ENCODE peak calls at places on chromosomes 12 and 14, in eight cellular contexts. One of them, this sample, is unnamed.

GRCh38 chr12:46386877-46387629 is 14.5 kb upstream of the SLC38A2 start:
- DNase-seq in lower lobe of right lung: peak; percentile 61
- DNase-seq in cardiac muscle cell: peak; percentile 81
- DNase-seq in AG04449: no peak
- DNase-seq in fibroblast of the aortic adventitia: peak; percentile 87
- DNase-seq in PC-3: peak; percentile 56
- DNase-seq in pancreas: no peak
- DNase-seq in CD8-positive, alpha-beta T cell: peak; percentile 31
- DNase-seq in this sample: peak; percentile 88

GRCh38 chr14:65255583-65256443 is 153.5 kb upstream of the MAX start:
- DNase-seq in CD8-positive, alpha-beta T cell: peak; percentile 35
- DNase-seq in pancreas: peak; percentile 40
- DNase-seq in AG04449: no peak
- DNase-seq in PC-3: peak; percentile 95
- DNase-seq in fibroblast of the aortic adventitia: peak; percentile 26
- DNase-seq in cardiac muscle cell: no peak
- DNase-seq in lower lobe of right lung: peak; percentile 67
- DNase-seq in this sample: no peak

GRCh38 chr12:80186727-80187217 is 87.4 kb downstream of the OTOGL start:
- DNase-seq in lower lobe of right lung: no peak
- DNase-seq in AG04449: peak; percentile 70
- DNase-seq in cardiac muscle cell: peak; percentile 97
- DNase-seq in fibroblast of the aortic adventitia: peak; percentile 98
- DNase-seq in PC-3: peak; percentile 93
- DNase-seq in pancreas: peak; percentile 49
- DNase-seq in CD8-positive, alpha-beta T cell: peak; percentile 24
- DNase-seq in this sample: peak; percentile 97

GRCh38 chr12:104702565-104703139 is 245.9 kb downstream of the CHST11 start:
- DNase-seq in cardiac muscle cell: peak; percentile 74
- DNase-seq in PC-3: no peak
- DNase-seq in pancreas: peak; percentile 19
- DNase-seq in AG04449: no peak
- DNase-seq in lower lobe of right lung: no peak
- DNase-seq in fibroblast of the aortic adventitia: peak; percentile 94
- DNase-seq in CD8-positive, alpha-beta T cell: no peak
- DNase-seq in this sample: peak; percentile 29

GRCh38 chr14:101119830-101120571 is 216.5 kb upstream of the RTL1 start:
- DNase-seq in pancreas: no peak
- DNase-seq in fibroblast of the aortic adventitia: peak; percentile 4
- DNase-seq in CD8-positive, alpha-beta T cell: no peak
- DNase-seq in cardiac muscle cell: peak; percentile 7
- DNase-seq in AG04449: no peak
- DNase-seq in PC-3: no peak
- DNase-seq in lower lobe of right lung: no peak
- DNase-seq in this sample: no peak

GRCh38 chr12:64665506-64665905 is 55.2 kb downstream of the RASSF3 start:
- DNase-seq in PC-3: no peak
- DNase-seq in CD8-positive, alpha-beta T cell: peak; percentile 69
- DNase-seq in lower lobe of right lung: no peak
- DNase-seq in fibroblast of the aortic adventitia: peak; percentile 43
- DNase-seq in cardiac muscle cell: peak; percentile 35
- DNase-seq in AG04449: no peak
- DNase-seq in pancreas: peak; percentile 60
- DNase-seq in this sample: peak; percentile 60

GRCh38 chr14:50082784-50083466 is 33.4 kb downstream of the VCPKMT start:
- DNase-seq in fibroblast of the aortic adventitia: no peak
- DNase-seq in cardiac muscle cell: no peak
- DNase-seq in AG04449: no peak
- DNase-seq in lower lobe of right lung: no peak
- DNase-seq in PC-3: no peak
- DNase-seq in CD8-positive, alpha-beta T cell: peak; percentile 92
- DNase-seq in pancreas: no peak
- DNase-seq in this sample: no peak

GRCh38 chr12:2341871-2342270 is 289.1 kb downstream of the CACNA1C start:
- DNase-seq in pancreas: no peak
- DNase-seq in cardiac muscle cell: peak; percentile 80
- DNase-seq in PC-3: peak; percentile 38
- DNase-seq in fibroblast of the aortic adventitia: peak; percentile 79
- DNase-seq in lower lobe of right lung: no peak
- DNase-seq in AG04449: peak; percentile 40
- DNase-seq in CD8-positive, alpha-beta T cell: no peak
- DNase-seq in this sample: peak; percentile 94

GRCh38 chr14:42228611-42229010 is 621.9 kb downstream of the LRFN5 start:
- DNase-seq in PC-3: no peak
- DNase-seq in cardiac muscle cell: no peak
- DNase-seq in CD8-positive, alpha-beta T cell: no peak
- DNase-seq in fibroblast of the aortic adventitia: no peak
- DNase-seq in pancreas: no peak
- DNase-seq in lower lobe of right lung: no peak
- DNase-seq in AG04449: no peak
- DNase-seq in this sample: no peak

GRCh38 chr12:121964813-121965643 is 46.6 kb downstream of the CFAP251 start:
- DNase-seq in CD8-positive, alpha-beta T cell: no peak
- DNase-seq in cardiac muscle cell: peak; percentile 66
- DNase-seq in PC-3: peak; percentile 99
- DNase-seq in AG04449: peak; percentile 60
- DNase-seq in lower lobe of right lung: no peak
- DNase-seq in fibroblast of the aortic adventitia: peak; percentile 94
- DNase-seq in pancreas: no peak
- DNase-seq in this sample: peak; percentile 33

GRCh38 chr14:105055736-105056302 is 9.4 kb downstream of the GPR132 start:
- DNase-seq in AG04449: no peak
- DNase-seq in PC-3: no peak
- DNase-seq in fibroblast of the aortic adventitia: no peak
- DNase-seq in cardiac muscle cell: no peak
- DNase-seq in pancreas: no peak
- DNase-seq in lower lobe of right lung: no peak
- DNase-seq in CD8-positive, alpha-beta T cell: no peak
- DNase-seq in this sample: no peak

GRCh38 chr12:124531281-124531745 is 36.1 kb downstream of the NCOR2 start:
- DNase-seq in fibroblast of the aortic adventitia: no peak
- DNase-seq in CD8-positive, alpha-beta T cell: no peak
- DNase-seq in PC-3: no peak
- DNase-seq in lower lobe of right lung: no peak
- DNase-seq in cardiac muscle cell: no peak
- DNase-seq in AG04449: no peak
- DNase-seq in pancreas: no peak
- DNase-seq in this sample: no peak

GRCh38 chr12:117832459-117833457 is 136.0 kb downstream of the KSR2 start:
- DNase-seq in pancreas: no peak
- DNase-seq in PC-3: peak; percentile 97
- DNase-seq in cardiac muscle cell: no peak
- DNase-seq in CD8-positive, alpha-beta T cell: no peak
- DNase-seq in lower lobe of right lung: no peak
- DNase-seq in AG04449: no peak
- DNase-seq in fibroblast of the aortic adventitia: no peak
- DNase-seq in this sample: no peak

GRCh38 chr14:77181603-77182437 is at the start of gene TMEM63C:
- DNase-seq in cardiac muscle cell: peak; percentile 15
- DNase-seq in pancreas: peak; percentile 75
- DNase-seq in PC-3: peak; percentile 98
- DNase-seq in AG04449: no peak
- DNase-seq in lower lobe of right lung: no peak
- DNase-seq in fibroblast of the aortic adventitia: no peak
- DNase-seq in CD8-positive, alpha-beta T cell: peak; percentile 58
- DNase-seq in this sample: no peak

GRCh38 chr12:7929069-7929792 is 6.8 kb downstream of the SLC2A3 start:
- DNase-seq in AG04449: no peak
- DNase-seq in lower lobe of right lung: no peak
- DNase-seq in PC-3: peak; percentile 27
- DNase-seq in fibroblast of the aortic adventitia: no peak
- DNase-seq in CD8-positive, alpha-beta T cell: no peak
- DNase-seq in cardiac muscle cell: no peak
- DNase-seq in pancreas: no peak
- DNase-seq in this sample: no peak

GRCh38 chr12:65184858-65185229 is 15.5 kb downstream of the LEMD3 start:
- DNase-seq in AG04449: no peak
- DNase-seq in pancreas: no peak
- DNase-seq in lower lobe of right lung: no peak
- DNase-seq in CD8-positive, alpha-beta T cell: no peak
- DNase-seq in PC-3: no peak
- DNase-seq in fibroblast of the aortic adventitia: no peak
- DNase-seq in cardiac muscle cell: no peak
- DNase-seq in this sample: no peak

GRCh38 chr14:36944307-36945010 is 227.9 kb downstream of the SLC25A21 start:
- DNase-seq in pancreas: no peak
- DNase-seq in lower lobe of right lung: no peak
- DNase-seq in AG04449: no peak
- DNase-seq in fibroblast of the aortic adventitia: peak; percentile 5
- DNase-seq in cardiac muscle cell: no peak
- DNase-seq in CD8-positive, alpha-beta T cell: no peak
- DNase-seq in PC-3: peak; percentile 79
- DNase-seq in this sample: peak; percentile 38

GRCh38 chr12:103903979-103904378 is 26.2 kb upstream of the HSP90B1 start:
- DNase-seq in CD8-positive, alpha-beta T cell: no peak
- DNase-seq in fibroblast of the aortic adventitia: no peak
- DNase-seq in cardiac muscle cell: no peak
- DNase-seq in pancreas: no peak
- DNase-seq in PC-3: no peak
- DNase-seq in lower lobe of right lung: no peak
- DNase-seq in AG04449: no peak
- DNase-seq in this sample: no peak

DNA sequence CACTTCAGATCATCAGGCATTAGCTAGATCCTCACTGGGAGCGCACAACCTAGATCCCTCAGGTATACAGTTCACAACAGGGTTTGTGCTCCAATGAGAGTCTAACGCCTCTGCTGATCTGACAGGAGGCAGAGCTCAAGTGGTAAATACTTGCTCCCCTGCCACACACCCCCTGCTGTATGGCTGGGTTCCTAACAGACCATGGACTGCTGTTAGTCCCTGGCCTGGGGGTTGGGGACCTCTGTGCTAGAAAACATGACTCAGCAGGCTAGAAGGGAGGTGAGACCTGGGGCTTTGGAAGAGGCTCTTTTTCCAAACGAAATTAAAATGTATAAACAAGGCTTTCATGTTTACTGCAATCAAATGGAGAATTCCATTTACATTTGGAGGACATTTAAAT is 691.1 kb downstream of the FLRT2 start:
- DNase-seq in pancreas: no peak
- DNase-seq in CD8-positive, alpha-beta T cell: no peak
- DNase-seq in PC-3: no peak
- DNase-seq in fibroblast of the aortic adventitia: no peak
- DNase-seq in cardiac muscle cell: no peak
- DNase-seq in lower lobe of right lung: no peak
- DNase-seq in AG04449: no peak
- DNase-seq in this sample: no peak
- TF ChIP-seq CTCF in pancreas: no peak
- TF ChIP-seq CTCF in CD8-positive, alpha-beta T cell: no peak
- TF ChIP-seq CTCF in PC-3: no peak
- TF ChIP-seq CTCF in fibroblast of the aortic adventitia: no peak
- TF ChIP-seq CTCF in cardiac muscle cell: no peak
- TF ChIP-seq CTCF in lower lobe of right lung: no peak
- TF ChIP-seq CTCF in AG04449: no peak
- TF ChIP-seq CTCF in this sample: no peak

GRCh38 chr14:32809255-32809654 is 129.4 kb upstream of the NPAS3 start:
- DNase-seq in cardiac muscle cell: no peak
- DNase-seq in PC-3: no peak
- DNase-seq in CD8-positive, alpha-beta T cell: no peak
- DNase-seq in pancreas: no peak
- DNase-seq in AG04449: no peak
- DNase-seq in fibroblast of the aortic adventitia: no peak
- DNase-seq in lower lobe of right lung: no peak
- DNase-seq in this sample: no peak
- H3K4me3 ChIP-seq in cardiac muscle cell: no peak overlapping the region
- H3K4me3 ChIP-seq in PC-3: no peak overlapping the region
- H3K4me3 ChIP-seq in CD8-positive, alpha-beta T cell: no peak overlapping the region
- H3K4me3 ChIP-seq in pancreas: no peak overlapping the region
- H3K4me3 ChIP-seq in AG04449: no peak overlapping the region
- H3K4me3 ChIP-seq in fibroblast of the aortic adventitia: no peak overlapping the region
- H3K4me3 ChIP-seq in lower lobe of right lung: no peak overlapping the region
- H3K4me3 ChIP-seq in this sample: no peak overlapping the region

GRCh38 chr14:102510616-102511520 is 1.3 kb upstream of the ANKRD9 start:
- DNase-seq in fibroblast of the aortic adventitia: no peak
- DNase-seq in pancreas: peak; percentile 45
- DNase-seq in AG04449: no peak
- DNase-seq in PC-3: peak; percentile 42
- DNase-seq in CD8-positive, alpha-beta T cell: no peak
- DNase-seq in cardiac muscle cell: peak; percentile 29
- DNase-seq in lower lobe of right lung: no peak
- DNase-seq in this sample: no peak

GRCh38 chr14:102508410-102508773 is 1.2 kb downstream of the ANKRD9 start:
- DNase-seq in lower lobe of right lung: peak; percentile 69
- DNase-seq in AG04449: no peak
- DNase-seq in PC-3: peak; percentile 78
- DNase-seq in cardiac muscle cell: no peak
- DNase-seq in CD8-positive, alpha-beta T cell: no peak
- DNase-seq in pancreas: peak; percentile 43
- DNase-seq in fibroblast of the aortic adventitia: no peak
- DNase-seq in this sample: no peak

GRCh38 chr14:102508774-102509743 is 517 bp downstream of the ANKRD9 start:
- DNase-seq in pancreas: peak; percentile 57
- DNase-seq in lower lobe of right lung: peak; percentile 79
- DNase-seq in AG04449: no peak
- DNase-seq in PC-3: peak; percentile 32
- DNase-seq in fibroblast of the aortic adventitia: peak; percentile 56
- DNase-seq in cardiac muscle cell: peak; percentile 45
- DNase-seq in CD8-positive, alpha-beta T cell: peak; percentile 38
- DNase-seq in this sample: peak; percentile 68

GRCh38 chr14:102511538-102511937 is 2.0 kb upstream of the ANKRD9 start:
- DNase-seq in CD8-positive, alpha-beta T cell: no peak
- DNase-seq in pancreas: no peak
- DNase-seq in lower lobe of right lung: no peak
- DNase-seq in fibroblast of the aortic adventitia: no peak
- DNase-seq in cardiac muscle cell: no peak
- DNase-seq in PC-3: no peak
- DNase-seq in AG04449: no peak
- DNase-seq in this sample: no peak

GRCh38 chr14:102509744-102510615 is at the start of gene ANKRD9:
- DNase-seq in cardiac muscle cell: peak; percentile 96
- DNase-seq in pancreas: peak; percentile 95
- DNase-seq in AG04449: peak; percentile 23
- DNase-seq in fibroblast of the aortic adventitia: peak; percentile 89
- DNase-seq in PC-3: peak; percentile 96
- DNase-seq in lower lobe of right lung: peak; percentile 96
- DNase-seq in CD8-positive, alpha-beta T cell: peak; percentile 72
- DNase-seq in this sample: peak; percentile 95
- TF ChIP-seq CTCF in cardiac muscle cell: no peak
- TF ChIP-seq CTCF in pancreas: no peak
- TF ChIP-seq CTCF in AG04449: no peak
- TF ChIP-seq CTCF in fibroblast of the aortic adventitia: no peak
- TF ChIP-seq CTCF in PC-3: no peak
- TF ChIP-seq CTCF in lower lobe of right lung: no peak
- TF ChIP-seq CTCF in CD8-positive, alpha-beta T cell: no peak
- TF ChIP-seq CTCF in this sample: no peak

DNA sequence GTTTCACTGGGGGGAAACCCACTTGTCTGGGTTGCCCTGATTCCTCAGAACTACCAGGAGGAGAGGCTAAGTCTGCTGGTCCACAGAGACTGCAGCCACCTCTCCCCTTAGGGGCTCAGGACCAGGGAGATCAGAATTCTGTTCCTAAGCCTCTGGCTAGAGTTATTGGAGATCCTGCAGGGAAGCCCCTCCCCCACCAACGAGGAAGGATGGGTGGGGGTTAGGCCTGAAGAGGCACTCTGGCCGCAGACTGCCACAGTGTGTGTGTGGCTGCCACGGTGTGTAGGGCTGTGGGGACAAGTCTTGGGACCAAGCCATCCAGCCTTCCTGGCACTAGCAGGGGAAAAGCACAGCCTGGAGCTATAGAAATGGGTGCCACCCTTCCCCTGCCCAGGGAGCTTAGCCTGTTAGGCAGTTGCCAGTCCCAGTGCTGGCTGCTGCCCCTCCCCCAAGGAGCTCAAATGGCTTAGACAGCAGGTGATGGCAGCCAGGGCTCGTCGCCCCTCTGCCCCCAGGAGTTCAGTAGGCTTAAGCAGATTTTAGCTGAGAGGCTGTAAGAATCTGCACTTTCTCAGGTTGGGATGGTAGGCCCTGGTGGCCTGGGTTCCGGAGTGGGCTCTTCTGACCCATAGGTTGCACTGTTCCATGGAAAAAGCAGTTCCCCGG is 107.7 kb downstream of the ERGIC2 start:
- DNase-seq in lower lobe of right lung: no peak
- DNase-seq in PC-3: no peak
- DNase-seq in CD8-positive, alpha-beta T cell: no peak
- DNase-seq in fibroblast of the aortic adventitia: no peak
- DNase-seq in pancreas: no peak
- DNase-seq in AG04449: no peak
- DNase-seq in cardiac muscle cell: no peak
- DNase-seq in this sample: no peak
- H3K4me3 ChIP-seq in lower lobe of right lung: no peak overlapping the region
- H3K4me3 ChIP-seq in PC-3: no peak overlapping the region
- H3K4me3 ChIP-seq in CD8-positive, alpha-beta T cell: no peak overlapping the region
- H3K4me3 ChIP-seq in fibroblast of the aortic adventitia: no peak overlapping the region
- H3K4me3 ChIP-seq in pancreas: no peak overlapping the region
- H3K4me3 ChIP-seq in AG04449: no peak overlapping the region
- H3K4me3 ChIP-seq in cardiac muscle cell: no peak overlapping the region
- H3K4me3 ChIP-seq in this sample: no peak overlapping the region